ENCODE peak calls at places on chromosomes 2 and 18, in eight cellular contexts. O is A549, L is caudate nucleus, E is left lung, V is tibial artery, I is HCT116, K is aorta, U is K562. A is an unnamed sample.

GRCh38 chr18:78660311-78660710 is 319.3 kb upstream of the SALL3 start:
- DNase-seq in I (no peak), K (no peak), L (no peak), O (no peak), E (peak), V (no peak), U (no peak), A (no peak)

GRCh38 chr18:12409466-12409865 is 1.7 kb downstream of the PRELID3A start:
- DNase-seq in L (no peak), U (no peak), O (no peak), I (no peak), E (no peak), V (no peak), K (no peak), A (no peak)

GRCh38 chr2:182448371-182448770 is 21.5 kb upstream of the PDE1A start:
- DNase-seq in O (no peak), U (no peak), L (no peak), K (no peak), I (no peak), E (no peak), V (no peak), A (no peak)

GRCh38 chr18:8826971-8827370 is 121.6 kb downstream of the MTCL1 start:
- DNase-seq in L (no peak), I (no peak), K (no peak), O (no peak), V (no peak), U (no peak), E (no peak), A (no peak)

GRCh38 chr2:172095146-172095904 is 7.4 kb downstream of the DLX2 start:
- DNase-seq in U (no peak), I (no peak), V (no peak), K (no peak), E (peak), L (no peak), O (peak), A (no peak)

GRCh38 chr2:173964565-173965371 is 405 bp downstream of the SP3 start:
- DNase-seq in I (no peak), E (peak), L (peak), U (peak), V (peak), K (peak), O (no peak), A (no peak)

GRCh38 chr2:54539683-54540082 is 83.6 kb downstream of the SPTBN1 start:
- DNase-seq in O (no peak), V (no peak), L (no peak), K (no peak), U (no peak), E (no peak), I (no peak), A (no peak)

GRCh38 chr2:181457121-181457740 is at the start of gene ITGA4:
- DNase-seq in L (no peak), I (no peak), U (peak), K (peak), E (peak), O (peak), V (peak), A (no peak)

GRCh38 chr2:28702887-28703286 is 48.7 kb upstream of the PPP1CB start:
- DNase-seq in L (no peak), E (no peak), K (no peak), U (no peak), O (no peak), V (no peak), I (no peak), A (no peak)

GRCh38 chr18:45169610-45170009 is 445.7 kb upstream of the SLC14A2 start:
- DNase-seq in O (no peak), U (no peak), L (no peak), E (no peak), I (no peak), K (peak), V (peak), A (no peak)

GRCh38 chr2:145511946-145512345 is 992.0 kb upstream of the ZEB2 start:
- DNase-seq in U (no peak), V (no peak), O (no peak), L (no peak), I (no peak), E (no peak), K (no peak), A (no peak)

GRCh38 chr2:88967844-88968243 is 276.4 kb downstream of the RPIA start:
- DNase-seq in L (no peak), O (no peak), E (no peak), V (no peak), U (no peak), I (peak), K (no peak), A (peak)

GRCh38 chr18:7459851-7460774 is 107.0 kb upstream of the PTPRM start:
- DNase-seq in E (no peak), U (no peak), O (no peak), I (no peak), K (no peak), V (no peak), L (peak), A (no peak)

GRCh38 chr18:28469946-28470345 is 293.0 kb upstream of the CDH2 start:
- DNase-seq in K (no peak), E (no peak), U (no peak), O (no peak), I (no peak), L (no peak), V (no peak), A (no peak)

GRCh38 chr18:62529597-62529996 is 6.8 kb downstream of the ZCCHC2 start:
- DNase-seq in V (no peak), K (no peak), I (no peak), O (no peak), U (no peak), L (no peak), E (no peak), A (no peak)

GRCh38 chr2:29527947-29528346 is 393.4 kb downstream of the ALK start:
- DNase-seq in E (no peak), I (no peak), O (no peak), K (no peak), U (no peak), L (no peak), V (no peak), A (no peak)

GRCh38 chr2:220309215-220309614 is 681.8 kb downstream of the SLC4A3 start:
- DNase-seq in O (no peak), U (no peak), L (no peak), E (no peak), I (no peak), V (no peak), K (no peak), A (no peak)

GRCh38 chr18:37297106-37297505 is 268.5 kb downstream of the CELF4 start:
- DNase-seq in V (no peak), U (no peak), K (no peak), I (no peak), E (no peak), O (no peak), L (no peak), A (no peak)

GRCh38 chr2:39606585-39606984 is 59.1 kb upstream of the TMEM178A start:
- DNase-seq in K (no peak), U (no peak), O (no peak), L (no peak), V (no peak), I (no peak), E (no peak), A (no peak)

GRCh38 chr2:182186132-182186735 is 200.6 kb downstream of the PPP1R1C start:
- DNase-seq in K (no peak), I (peak), O (peak), L (no peak), U (peak), V (no peak), E (no peak), A (no peak)

GRCh38 chr2:212361174-212361756 is 177.3 kb downstream of the ERBB4 start:
- DNase-seq in K (no peak), V (no peak), I (no peak), O (no peak), L (no peak), E (no peak), U (no peak), A (no peak)

GRCh38 chr2:177799531-177799930 is 273.0 kb downstream of the PDE11A start:
- DNase-seq in V (no peak), K (no peak), E (no peak), U (peak), O (no peak), I (no peak), L (no peak), A (no peak)

GRCh38 chr2:72111061-72111460 is 36.6 kb downstream of the CYP26B1 start:
- DNase-seq in U (no peak), E (no peak), V (no peak), O (no peak), I (no peak), K (no peak), L (no peak), A (no peak)

GRCh38 chr2:237636578-237636977 is 9.2 kb downstream of the LRRFIP1 start:
- DNase-seq in E (no peak), L (no peak), K (no peak), O (no peak), U (no peak), V (no peak), I (no peak), A (no peak)

GRCh38 chr2:229212241-229212640 is 58.8 kb downstream of the PID1 start:
- DNase-seq in U (no peak), V (no peak), L (no peak), O (no peak), I (no peak), K (no peak), E (no peak), A (no peak)

GRCh38 chr2:191506515-191506914 is 171.4 kb upstream of the NABP1 start:
- DNase-seq in O (peak), I (no peak), E (no peak), U (no peak), K (no peak), L (no peak), V (no peak), A (no peak)

GRCh38 chr2:130339885-130340745 is 2.6 kb upstream of the IMP4 start:
- DNase-seq in E (no peak), K (no peak), O (no peak), L (no peak), U (peak), I (no peak), V (no peak), A (no peak)

GRCh38 chr18:59918320-59918755 is 18.5 kb downstream of the PMAIP1 start:
- DNase-seq in L (no peak), I (peak), E (peak), V (no peak), K (no peak), U (peak), O (peak), A (peak)

GRCh38 chr18:8262221-8262620 is 347.0 kb upstream of the RAB12 start:
- DNase-seq in L (no peak), I (no peak), O (no peak), V (no peak), E (no peak), K (no peak), U (no peak), A (no peak)

GRCh38 chr2:69933254-69933828 is 18.4 kb downstream of the MXD1 start:
- DNase-seq in E (no peak), I (no peak), V (no peak), L (no peak), K (no peak), U (no peak), O (no peak), A (no peak)
- H3K27ac ChIP-seq in E (peak), I (no peak), V (peak), L (no peak), K (no peak), U (peak), O (peak), A (peak)

GRCh38 chr2:31132786-31133185 is 5.5 kb downstream of the GALNT14 start:
- DNase-seq in K (no peak), U (no peak), O (no peak), E (no peak), I (no peak), L (no peak), V (no peak), A (no peak)

GRCh38 chr2:31129835-31130561 is 8.2 kb downstream of the GALNT14 start:
- DNase-seq in I (no peak), K (no peak), L (no peak), U (no peak), V (no peak), E (no peak), O (no peak), A (no peak)

GRCh38 chr2:31127931-31128330 is 10.3 kb downstream of the GALNT14 start:
- DNase-seq in U (no peak), L (no peak), E (no peak), I (no peak), V (no peak), O (no peak), K (no peak), A (no peak)

GRCh38 chr2:31134450-31134849 is 3.8 kb downstream of the GALNT14 start:
- DNase-seq in V (no peak), E (no peak), O (no peak), L (no peak), K (no peak), U (no peak), I (no peak), A (no peak)

DNA sequence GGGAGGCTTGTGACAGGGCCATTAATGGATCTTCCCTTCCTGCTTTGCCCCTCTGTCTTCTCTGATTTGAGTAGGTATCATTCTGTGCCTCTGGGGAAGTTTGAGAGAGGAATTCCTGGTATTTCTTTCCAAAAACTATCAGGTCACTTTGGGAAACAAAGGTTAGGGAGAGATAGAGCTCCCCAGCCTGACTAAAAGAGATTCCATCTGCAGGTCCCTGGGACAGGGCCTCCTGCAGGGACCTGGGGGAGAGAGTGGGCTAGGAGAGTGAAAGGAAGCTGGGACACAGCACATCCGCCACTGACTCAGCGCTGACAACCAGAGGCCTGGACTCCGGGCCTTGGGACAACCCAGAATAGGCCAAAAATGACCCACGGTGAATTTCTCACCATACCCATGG is 6.4 kb downstream of the GALNT14 start:
- DNase-seq in E (no peak), O (no peak), K (no peak), U (no peak), L (no peak), I (no peak), V (no peak), A (no peak)
- H3K27ac ChIP-seq in E (no peak), O (no peak), K (no peak), U (no peak), L (no peak), I (no peak), V (no peak), A (no peak)

DNA sequence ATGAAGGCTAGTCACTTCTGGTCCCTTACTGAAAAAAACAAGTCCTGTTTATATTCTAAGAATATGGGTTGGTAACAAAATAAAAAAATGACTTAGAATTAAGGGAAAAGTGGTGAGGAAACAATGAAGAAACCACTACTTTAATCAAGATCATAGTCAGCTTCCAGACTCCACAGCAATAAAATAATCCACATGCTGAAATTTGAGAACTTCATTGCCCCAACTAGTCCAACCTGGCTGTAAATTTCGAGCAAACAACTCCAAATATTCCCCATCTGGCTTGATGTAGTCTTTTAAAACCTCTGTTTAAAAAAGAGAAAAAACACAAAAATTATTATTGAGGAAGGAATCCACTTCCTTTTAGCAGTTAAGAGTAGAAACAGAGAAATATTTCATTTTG is 32.5 kb downstream of the METTL4 start:
- DNase-seq in K (no peak), V (no peak), U (no peak), O (no peak), I (no peak), L (no peak), E (no peak), A (no peak)
- H3K27ac ChIP-seq in K (no peak), V (no peak), U (no peak), O (no peak), I (no peak), L (no peak), E (no peak), A (no peak)

GRCh38 chr2:64222351-64222750 is 78.1 kb upstream of the PELI1 start:
- DNase-seq in K (no peak), U (no peak), V (no peak), L (no peak), E (no peak), O (no peak), I (no peak), A (no peak)
- H3K27ac ChIP-seq in K (no peak), U (no peak), V (no peak), L (no peak), E (no peak), O (no peak), I (no peak), A (no peak)

GRCh38 chr2:135218426-135218825 is 166.3 kb downstream of the RAB3GAP1 start:
- DNase-seq in U (no peak), O (no peak), V (no peak), I (no peak), K (no peak), E (no peak), L (no peak), A (no peak)
- H3K27ac ChIP-seq in U (no peak), O (no peak), V (no peak), I (no peak), K (no peak), E (no peak), L (no peak), A (no peak)

GRCh38 chr2:224220581-224221255 is 181.2 kb downstream of the FAM124B start:
- DNase-seq in K (no peak), I (no peak), O (no peak), U (no peak), L (no peak), E (no peak), V (no peak), A (no peak)

GRCh38 chr2:224222976-224223375 is 178.9 kb downstream of the FAM124B start:
- DNase-seq in K (no peak), E (no peak), L (no peak), O (no peak), U (no peak), I (no peak), V (no peak), A (no peak)

GRCh38 chr2:224222320-224222719 is 179.6 kb downstream of the FAM124B start:
- DNase-seq in U (no peak), L (no peak), K (no peak), E (no peak), I (no peak), V (no peak), O (no peak), A (no peak)

GRCh38 chr2:224219781-224220180 is 180.7 kb upstream of the SERPINE2 start:
- DNase-seq in V (no peak), I (no peak), K (no peak), L (no peak), U (no peak), O (no peak), E (no peak), A (no peak)

DNA sequence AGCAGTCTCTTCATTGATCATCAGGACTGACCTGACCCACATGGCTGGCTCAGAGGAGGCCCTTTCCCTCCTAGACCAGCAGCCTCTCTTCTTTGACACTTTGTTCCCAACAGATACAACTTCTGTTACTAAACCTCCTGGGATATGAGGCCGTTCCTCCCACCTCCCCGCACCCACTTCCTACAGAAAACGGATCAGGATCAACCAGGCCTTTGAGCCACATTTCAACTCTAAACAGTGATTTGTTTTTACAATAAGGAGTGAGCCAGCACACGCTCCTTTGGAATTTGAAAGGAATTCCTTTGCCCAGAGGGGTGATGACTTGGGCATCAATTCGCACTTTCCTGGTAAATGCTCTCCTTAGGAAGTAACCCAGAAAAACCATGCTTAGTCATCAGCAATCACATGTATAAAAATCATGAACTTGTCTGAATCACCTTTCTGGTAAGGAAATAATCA is 180.4 kb downstream of the FAM124B start:
- DNase-seq in L (no peak), K (no peak), O (peak), U (no peak), E (no peak), V (no peak), I (no peak), A (peak)
- H3K27ac ChIP-seq in L (no peak), K (no peak), O (peak), U (no peak), E (peak), V (no peak), I (no peak), A (peak)

DNA sequence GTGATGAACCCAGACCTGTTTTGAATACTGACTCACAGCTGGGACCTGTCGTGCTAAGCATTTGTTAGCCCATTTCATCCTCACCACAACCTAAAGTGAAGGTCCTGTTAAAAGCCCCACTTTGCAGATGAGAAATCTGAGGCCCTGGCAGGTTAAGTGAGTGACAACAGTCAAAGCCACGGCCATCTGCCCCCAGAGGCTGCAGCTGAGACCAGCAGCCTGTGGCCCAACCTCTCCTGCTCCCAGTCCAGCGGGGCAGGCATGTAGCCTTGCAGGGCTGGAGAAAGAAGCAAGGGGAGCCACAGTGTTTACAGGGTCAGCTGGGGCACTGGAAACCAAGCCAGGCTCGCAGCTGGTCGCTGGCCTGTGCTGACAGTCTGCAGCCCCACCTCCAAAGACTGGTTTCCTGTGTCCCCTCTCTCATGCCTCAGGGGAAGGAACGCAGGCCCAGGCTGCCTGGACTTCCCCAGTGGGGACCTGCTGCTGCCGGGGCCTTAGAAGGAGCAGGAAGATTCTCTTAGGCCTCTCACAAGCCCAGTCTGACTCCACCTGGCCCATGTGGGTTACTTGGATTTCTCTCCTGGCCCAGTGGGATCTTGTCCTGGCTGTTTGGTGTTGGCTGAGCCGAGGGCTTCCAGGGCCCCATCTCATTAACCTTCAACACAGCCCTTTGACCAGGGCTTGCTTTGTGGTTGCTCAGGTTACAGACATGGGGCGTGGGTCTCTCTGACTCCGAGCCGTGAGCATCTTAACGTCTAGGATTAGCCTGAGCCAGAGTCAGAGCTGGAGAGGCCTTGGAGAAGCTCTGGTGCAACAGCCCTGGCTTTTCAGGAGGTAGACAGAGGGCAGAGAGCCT is 1.7 kb downstream of the INPP5D start:
- DNase-seq in U (peak), O (no peak), L (no peak), E (peak), K (peak), V (peak), I (no peak), A (no peak)
- H3K27ac ChIP-seq in U (no peak), O (no peak), L (peak), E (peak), K (no peak), V (no peak), I (no peak), A (no peak)

A was measured in epithelial cell of prostate.